ENCODE peak calls at places on chromosomes 1 and 21, in ten cellular contexts. P is prostate gland, R is HL-60, T is H9, U is lower lobe of right lung, Y is foreskin keratinocyte, S is uterus, J is adrenal gland, B is IMR-90, D is iPS DF 6.9. O is an unnamed sample.
A peak's percentile ranks its signal among the peaks of the same experiment; 100 is the strongest.

GRCh38 chr1:194118086-194118485 is 931.7 kb upstream of the B3GALT2 start:
- DNase-seq in P (no peak), R (no peak), T (no peak), U (no peak), Y (no peak), S (no peak), J (no peak), B (no peak), D (no peak), O (no peak)

GRCh38 chr1:62720946-62721554 is 32.9 kb upstream of the DOCK7 start:
- DNase-seq in P (peak; percentile 17), R (no peak), T (no peak), U (no peak), Y (no peak), S (no peak), J (peak; percentile 13), B (peak; percentile 27), D (no peak), O (peak; percentile 65)

GRCh38 chr1:178057863-178058576 is 35.9 kb upstream of the RASAL2 start:
- DNase-seq in P (no peak), R (no peak), T (peak; percentile 29), U (no peak), Y (no peak), S (peak; percentile 70), J (peak; percentile 46), B (peak; percentile 48), D (no peak), O (no peak)

GRCh38 chr1:41884256-41885240 is 34.2 kb downstream of the HIVEP3 start:
- DNase-seq in P (no peak), R (no peak), T (no peak), U (no peak), Y (no peak), S (no peak), J (no peak), B (no peak), D (no peak), O (no peak)

GRCh38 chr1:226111109-226111864 is 48.8 kb downstream of the H3-3A start:
- DNase-seq in P (no peak), R (no peak), T (no peak), U (no peak), Y (no peak), S (no peak), J (no peak), B (no peak), D (no peak), O (no peak)

GRCh38 chr1:216458807-216459206 is 35.6 kb upstream of the USH2A start:
- DNase-seq in P (no peak), R (no peak), T (no peak), U (no peak), Y (no peak), S (no peak), J (no peak), B (no peak), D (no peak), O (no peak)

GRCh38 chr1:7541629-7542028 is 229.5 kb upstream of the VAMP3 start:
- DNase-seq in P (no peak), R (no peak), T (no peak), U (peak; percentile 30), Y (no peak), S (no peak), J (no peak), B (peak; percentile 94), D (no peak), O (no peak)

GRCh38 chr1:3001471-3002348 is 19.6 kb upstream of the ACTRT2 start:
- DNase-seq in P (no peak), R (no peak), T (no peak), U (no peak), Y (no peak), S (no peak), J (no peak), B (no peak), D (no peak), O (no peak)

GRCh38 chr1:59318271-59318865 is 21.5 kb downstream of the FGGY start:
- DNase-seq in P (no peak), R (no peak), T (no peak), U (no peak), Y (no peak), S (no peak), J (no peak), B (no peak), D (no peak), O (no peak)

GRCh38 chr1:156198831-156199349 is 5.0 kb downstream of the SLC25A44 start:
- DNase-seq in P (no peak), R (no peak), T (no peak), U (no peak), Y (no peak), S (no peak), J (no peak), B (no peak), D (no peak), O (no peak)

GRCh38 chr1:35222322-35223108 is 29.6 kb upstream of the SFPQ start:
- DNase-seq in P (no peak), R (no peak), T (no peak), U (no peak), Y (no peak), S (peak; percentile 38), J (peak; percentile 17), B (peak; percentile 87), D (no peak), O (no peak)

DNA sequence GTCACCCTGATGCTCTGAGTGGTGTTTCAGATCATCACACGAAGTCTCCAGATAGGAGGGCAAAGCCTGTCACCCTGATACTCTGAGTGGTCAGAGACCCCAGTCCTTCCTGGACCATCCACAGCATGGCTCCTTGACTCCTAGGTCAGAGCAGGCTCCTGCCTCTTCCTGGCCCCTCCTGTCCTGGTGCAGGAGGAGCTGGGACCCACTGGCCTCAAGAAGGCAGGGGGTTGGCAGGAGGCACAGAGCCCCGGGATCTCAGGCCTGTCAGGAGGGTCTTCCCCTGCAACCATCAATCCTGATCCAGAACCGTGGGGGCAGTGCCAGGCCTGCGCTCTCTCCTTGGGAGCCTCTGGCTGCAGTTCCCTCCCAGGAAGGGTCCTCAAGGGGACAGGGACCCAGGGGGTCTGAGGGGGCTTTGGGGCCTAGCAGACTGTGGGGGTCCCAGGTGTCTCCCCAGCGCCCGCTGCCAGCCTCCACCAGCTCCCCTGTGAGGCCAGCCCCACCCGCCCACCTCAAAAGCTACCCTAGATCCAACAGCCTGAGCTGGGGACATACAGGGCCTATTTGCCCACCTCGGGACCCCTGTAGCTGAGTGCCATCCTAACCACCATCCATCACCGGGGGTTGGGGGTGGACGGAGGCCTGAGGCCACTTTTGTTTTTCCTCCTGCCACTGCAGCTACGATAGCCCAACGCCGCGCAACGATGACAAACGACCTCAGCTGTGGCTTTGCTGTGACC is 27.5 kb downstream of the COL6A1 start:
- DNase-seq in P (no peak), R (no peak), T (no peak), U (no peak), Y (no peak), S (no peak), J (no peak), B (no peak), D (no peak), O (peak; percentile 12)
- H3K27me3 ChIP-seq in P (no peaks in the 10 kb centered on the region), R (no peaks in the 10 kb centered on the region), T (no peaks in the 10 kb centered on the region), U (no peaks in the 10 kb centered on the region), Y (peaks cover 7% of the 10 kb centered on the region), S (no peaks in the 10 kb centered on the region), J (no peaks in the 10 kb centered on the region), B (no peaks in the 10 kb centered on the region), D (no peaks in the 10 kb centered on the region), O (no peaks in the 10 kb centered on the region)

GRCh38 chr1:21621761-21622436 is 47.3 kb downstream of the RAP1GAP start:
- DNase-seq in P (no peak), R (no peak), T (no peak), U (no peak), Y (no peak), S (no peak), J (no peak), B (no peak), D (no peak), O (no peak)
- H3K27me3 ChIP-seq in P (no peaks in the 10 kb centered on the region), R (peaks cover 32% of the 10 kb centered on the region), T (peaks cover 3% of the 10 kb centered on the region), U (peaks cover 39% of the 10 kb centered on the region), Y (peaks cover 33% of the 10 kb centered on the region), S (no peaks in the 10 kb centered on the region), J (no peaks in the 10 kb centered on the region), B (peaks cover 78% of the 10 kb centered on the region), D (no peaks in the 10 kb centered on the region), O (no peaks in the 10 kb centered on the region)

GRCh38 chr1:42940851-42941639 is 17.6 kb downstream of the SLC2A1 start:
- DNase-seq in P (peak; percentile 57), R (no peak), T (peak; percentile 68), U (no peak), Y (peak; percentile 86), S (no peak), J (no peak), B (peak; percentile 99), D (no peak), O (no peak)

GRCh38 chr1:42943166-42943565 is 15.5 kb downstream of the SLC2A1 start:
- DNase-seq in P (peak; percentile 96), R (peak; percentile 42), T (no peak), U (peak; percentile 77), Y (peak; percentile 85), S (no peak), J (peak; percentile 63), B (no peak), D (no peak), O (peak; percentile 92)

GRCh38 chr1:42943728-42944127 is 14.9 kb downstream of the SLC2A1 start:
- DNase-seq in P (no peak), R (no peak), T (no peak), U (no peak), Y (no peak), S (no peak), J (no peak), B (no peak), D (no peak), O (no peak)

GRCh38 chr1:42942444-42942843 is 16.2 kb downstream of the SLC2A1 start:
- DNase-seq in P (no peak), R (peak; percentile 41), T (no peak), U (no peak), Y (no peak), S (no peak), J (no peak), B (no peak), D (no peak), O (no peak)

DNA sequence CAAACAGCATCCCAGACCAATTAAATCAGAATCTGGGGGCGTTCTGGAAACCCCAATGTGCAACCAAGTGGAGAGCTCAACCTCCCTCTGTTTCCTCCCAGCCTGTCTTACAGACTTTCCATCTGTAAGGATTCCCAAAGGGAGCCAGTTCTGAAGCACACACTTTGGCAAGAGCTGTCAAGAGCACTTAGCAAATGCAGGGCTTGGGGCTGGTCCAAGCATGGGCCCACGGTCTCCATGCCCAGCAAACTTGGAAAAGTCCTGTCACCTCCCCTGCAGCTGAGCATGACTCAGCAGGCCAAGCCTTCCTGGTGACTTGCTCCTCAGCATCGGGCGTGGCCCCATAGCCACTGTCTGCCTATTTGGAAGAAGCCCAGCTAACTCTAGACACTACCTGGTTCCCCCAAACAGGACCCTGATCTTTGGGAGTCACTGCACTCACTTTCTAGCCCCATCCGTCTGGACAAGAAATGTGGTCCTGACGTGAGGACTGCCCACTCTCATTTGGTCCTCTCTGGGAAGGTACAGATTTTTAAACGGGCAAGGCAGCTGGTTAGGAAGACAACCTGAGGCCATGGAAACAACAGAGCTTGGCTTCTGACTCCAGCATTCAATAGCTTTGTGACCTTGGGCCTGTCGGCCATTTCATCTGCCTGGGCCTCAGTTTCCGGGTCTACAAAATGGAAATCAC is 16.9 kb downstream of the SLC2A1 start:
- DNase-seq in P (peak; percentile 81), R (no peak), T (no peak), U (peak; percentile 84), Y (no peak), S (no peak), J (peak; percentile 76), B (peak; percentile 82), D (no peak), O (peak; percentile 89)
- H3K27me3 ChIP-seq in P (no peaks in the 10 kb centered on the region), R (no peaks in the 10 kb centered on the region), T (no peaks in the 10 kb centered on the region), U (no peaks in the 10 kb centered on the region), Y (no peaks in the 10 kb centered on the region), S (no peaks in the 10 kb centered on the region), J (no peaks in the 10 kb centered on the region), B (no peaks in the 10 kb centered on the region), D (no peaks in the 10 kb centered on the region), O (no peaks in the 10 kb centered on the region)

GRCh38 chr1:46445773-46446256 is 43.8 kb upstream of the DMBX1 start:
- DNase-seq in P (no peak), R (no peak), T (no peak), U (no peak), Y (no peak), S (no peak), J (no peak), B (no peak), D (no peak), O (no peak)
- H3K27me3 ChIP-seq in P (no peaks in the 10 kb centered on the region), R (peaks cover 42% of the 10 kb centered on the region), T (peaks cover 35% of the 10 kb centered on the region), U (peaks cover 40% of the 10 kb centered on the region), Y (peaks cover 71% of the 10 kb centered on the region), S (no peaks in the 10 kb centered on the region), J (no peaks in the 10 kb centered on the region), B (peaks cover 62% of the 10 kb centered on the region), D (peaks cover 35% of the 10 kb centered on the region), O (peaks cover 29% of the 10 kb centered on the region)

O was measured in colonic mucosa.